ENCODE peak calls at places on chromosome 7, in nine cellular contexts. S is suprapubic skin; Q is heart left ventricle; H is left lung; V is PC-3; U is mammary epithelial cell; W is ovary; C is neuronal stem cell; O is CD8-positive, alpha-beta T cell. T is an unnamed sample.

GRCh38 chr7:141593134-141593533 is 41.9 kb downstream of the AGK start:
- DNase-seq in S (no peak), V (no peak), H (no peak), W (no peak), O (no peak), C (no peak), Q (no peak), U (no peak), T (no peak)

GRCh38 chr7:141789917-141790316 is at the start of gene TAS2R5:
- DNase-seq in Q (no peak), C (no peak), H (no peak), U (no peak), W (no peak), O (no peak), V (no peak), S (no peak), T (no peak)

GRCh38 chr7:28626629-28627262 is 214.4 kb downstream of the CREB5 start:
- DNase-seq in U (peak; percentile 39), C (peak; percentile 12), H (no peak), O (no peak), S (no peak), W (no peak), Q (no peak), V (peak; percentile 68), T (peak; percentile 13)

GRCh38 chr7:40437498-40437897 is 302.7 kb downstream of the SUGCT start:
- DNase-seq in H (no peak), W (no peak), Q (no peak), S (no peak), U (peak; percentile 87), C (no peak), O (no peak), V (peak; percentile 92), T (peak; percentile 95)

GRCh38 chr7:73977626-73978618 is 50.1 kb upstream of the ELN start:
- DNase-seq in V (no peak), O (no peak), U (no peak), Q (no peak), W (no peak), S (no peak), H (no peak), C (no peak), T (no peak)

GRCh38 chr7:88111136-88111748 is 108.6 kb downstream of the SRI start:
- DNase-seq in W (no peak), Q (no peak), V (peak; percentile 59), O (no peak), C (peak; percentile 12), S (no peak), H (no peak), U (peak; percentile 23), T (peak; percentile 21)

GRCh38 chr7:91353923-91354322 is 89.7 kb downstream of the FZD1 start:
- DNase-seq in O (no peak), Q (no peak), U (no peak), C (peak; percentile 15), S (no peak), H (no peak), W (no peak), V (no peak), T (no peak)

GRCh38 chr7:68862736-68863135 is 735.5 kb upstream of the AUTS2 start:
- DNase-seq in Q (no peak), U (no peak), O (no peak), V (no peak), H (no peak), W (no peak), S (no peak), C (no peak), T (no peak)

GRCh38 chr7:80783688-80784327 is 135.0 kb downstream of the SEMA3C start:
- DNase-seq in V (peak; percentile 68), W (no peak), S (no peak), Q (no peak), C (no peak), U (no peak), H (no peak), O (no peak), T (peak; percentile 72)

GRCh38 chr7:106770191-106770590 is 94.9 kb upstream of the PIK3CG start:
- DNase-seq in U (peak; percentile 72), H (no peak), O (no peak), Q (no peak), S (no peak), V (peak; percentile 91), C (no peak), W (no peak), T (peak; percentile 90)

GRCh38 chr7:116273918-116274301 is 63.6 kb downstream of the TES start:
- DNase-seq in Q (no peak), H (no peak), C (no peak), U (no peak), V (no peak), S (no peak), O (no peak), W (no peak), T (no peak)

GRCh38 chr7:151987748-151988529 is 31.7 kb downstream of the GALNTL5 start:
- DNase-seq in S (no peak), V (no peak), H (no peak), C (no peak), U (peak; percentile 8), W (no peak), O (no peak), Q (peak; percentile 52), T (no peak)

GRCh38 chr7:116315293-116315692 is 105.0 kb downstream of the TES start:
- DNase-seq in C (no peak), Q (peak; percentile 75), O (no peak), W (no peak), S (no peak), U (peak; percentile 98), V (no peak), H (no peak), T (peak; percentile 98)

GRCh38 chr7:156152380-156152779 is 340.1 kb upstream of the SHH start:
- DNase-seq in O (no peak), H (no peak), C (no peak), S (no peak), U (no peak), Q (no peak), W (no peak), V (peak; percentile 17), T (no peak)

GRCh38 chr7:76009672-76010600 is 15.5 kb upstream of the TMEM120A start:
- DNase-seq in W (no peak), S (no peak), Q (no peak), C (no peak), O (no peak), V (no peak), H (no peak), U (no peak), T (no peak)
- H3K27ac ChIP-seq in W (no peak overlapping the region), S (no peak overlapping the region), Q (no peak overlapping the region), C (no peak overlapping the region), O (no peak overlapping the region), V (peak overlapping the region; percentile 29), H (peak overlapping the region; percentile 59), U (no peak overlapping the region), T (no peak overlapping the region)

GRCh38 chr7:47503283-47503682 is 78.6 kb downstream of the TNS3 start:
- DNase-seq in S (no peak), U (no peak), O (no peak), C (no peak), W (no peak), Q (no peak), V (no peak), H (no peak), T (no peak)
- H3K4me1 ChIP-seq in S (peaks cover 15% of the 10 kb centered on the region), U (no peaks in the 10 kb centered on the region), O (no peaks in the 10 kb centered on the region), C (peaks cover 18% of the 10 kb centered on the region), W (peaks cover 31% of the 10 kb centered on the region), Q (peaks cover 10% of the 10 kb centered on the region), V (no peaks in the 10 kb centered on the region), H (peaks cover 62% of the 10 kb centered on the region), T (no peaks in the 10 kb centered on the region)

GRCh38 chr7:112996472-112996871 is 90.2 kb downstream of the GPR85 start:
- DNase-seq in Q (no peak), W (no peak), S (no peak), H (no peak), C (no peak), V (no peak), O (no peak), U (no peak), T (no peak)
- H3K27ac ChIP-seq in Q (no peak overlapping the region), W (no peak overlapping the region), S (no peak overlapping the region), H (no peak overlapping the region), C (no peak overlapping the region), V (no peak overlapping the region), O (no peak overlapping the region), U (peak overlapping the region; percentile 81), T (no peak overlapping the region)

GRCh38 chr7:776381-776780 is 49.3 kb upstream of the PRKAR1B start:
- DNase-seq in Q (no peak), W (no peak), H (no peak), U (no peak), V (no peak), O (no peak), S (no peak), C (no peak), T (no peak)

GRCh38 chr7:777679-778078 is 50.6 kb upstream of the PRKAR1B start:
- DNase-seq in C (no peak), Q (no peak), W (no peak), O (no peak), V (no peak), S (no peak), U (no peak), H (no peak), T (no peak)

GRCh38 chr7:778968-779451 is 51.9 kb upstream of the PRKAR1B start:
- DNase-seq in U (no peak), S (no peak), H (no peak), W (no peak), Q (no peak), C (no peak), O (no peak), V (no peak), T (no peak)

GRCh38 chr7:778271-778967 is 51.3 kb upstream of the PRKAR1B start:
- DNase-seq in O (no peak), W (no peak), V (no peak), U (no peak), C (no peak), S (no peak), Q (no peak), H (no peak), T (no peak)

GRCh38 chr7:776992-777520 is 50.0 kb upstream of the PRKAR1B start:
- DNase-seq in O (no peak), Q (no peak), S (no peak), U (no peak), W (no peak), H (no peak), V (no peak), C (no peak), T (no peak)
- H3K4me1 ChIP-seq in O (no peaks in the 10 kb centered on the region), Q (no peaks in the 10 kb centered on the region), S (peaks cover 9% of the 10 kb centered on the region), U (no peaks in the 10 kb centered on the region), W (peaks cover 13% of the 10 kb centered on the region), H (no peaks in the 10 kb centered on the region), V (no peaks in the 10 kb centered on the region), C (no peaks in the 10 kb centered on the region), T (no peaks in the 10 kb centered on the region)

DNA sequence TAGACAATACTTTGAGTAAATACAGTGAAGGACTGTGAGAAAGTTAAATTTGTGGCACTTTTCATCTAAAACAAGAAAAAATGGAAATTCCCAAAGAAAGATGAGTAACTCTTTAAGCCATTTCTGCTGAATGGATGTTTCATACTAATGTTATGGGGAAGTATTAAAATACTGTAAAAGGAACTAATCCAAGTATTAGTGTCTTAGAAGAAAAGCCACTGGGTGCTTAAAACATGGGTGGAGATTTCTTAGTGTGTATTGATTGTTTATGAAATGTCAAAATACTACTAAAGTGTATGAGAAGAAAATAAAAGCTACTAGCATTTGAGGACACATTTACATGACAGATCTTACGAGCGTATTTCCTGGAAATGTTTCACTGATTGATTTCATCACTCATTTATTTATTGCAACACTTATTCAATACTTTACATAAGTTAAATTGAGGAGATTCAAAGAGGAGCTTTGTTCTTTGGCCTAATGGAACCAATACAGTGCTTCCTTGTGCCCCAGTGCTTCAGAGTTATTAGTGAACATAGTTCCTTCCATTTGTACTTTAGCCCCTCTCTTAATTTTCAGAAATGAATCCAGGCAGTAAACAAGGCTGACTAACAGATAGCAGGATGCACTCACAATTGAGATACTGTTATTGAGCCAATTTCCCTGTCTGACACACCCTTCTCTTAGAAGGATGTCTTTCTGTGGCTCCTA is 155.5 kb upstream of the AHR start:
- DNase-seq in U (peak; percentile 35), Q (no peak), C (no peak), W (no peak), S (no peak), V (peak; percentile 46), H (no peak), O (no peak), T (peak; percentile 29)
- H3K27ac ChIP-seq in U (peak overlapping the region; percentile 73), Q (peak overlapping the region; percentile 74), C (no peak overlapping the region), W (no peak overlapping the region), S (no peak overlapping the region), V (peak overlapping the region; percentile 95), H (peak overlapping the region; percentile 80), O (no peak overlapping the region), T (peak overlapping the region; percentile 93)

T was measured in foreskin keratinocyte.